ENCODE peak calls at places on chromosome 13, in seven cellular contexts. V, D, J, N, X, A and E are unnamed samples.
A peak's percentile ranks its signal among the peaks of the same experiment; 100 is the strongest.

GRCh38 chr13:23789576-23790346 is 99.4 kb downstream of the MIPEP start:
- DNase-seq in V (no peak), D (no peak), J (no peak), N (no peak), X (no peak), A (no peak), E (no peak)

GRCh38 chr13:91904597-91904996 is 506.2 kb downstream of the GPC5 start:
- DNase-seq in V (no peak), D (no peak), J (no peak), N (no peak), X (no peak), A (no peak), E (no peak)

GRCh38 chr13:98272549-98272948 is 95.5 kb upstream of the RNF113B start:
- DNase-seq in V (no peak), D (peak; percentile 15), J (no peak), N (no peak), X (no peak), A (no peak), E (no peak)

GRCh38 chr13:30493670-30494381 is 28.1 kb upstream of the HMGB1 start:
- DNase-seq in V (no peak), D (no peak), J (no peak), N (no peak), X (no peak), A (no peak), E (no peak)

GRCh38 chr13:40624338-40624737 is 42.1 kb downstream of the FOXO1 start:
- DNase-seq in V (no peak), D (no peak), J (no peak), N (peak; percentile 54), X (no peak), A (no peak), E (peak; percentile 46)

GRCh38 chr13:114118763-114119123 is 13.7 kb downstream of the RASA3 start:
- DNase-seq in V (no peak), D (no peak), J (no peak), N (no peak), X (no peak), A (no peak), E (no peak)

GRCh38 chr13:51499841-51500240 is 47.0 kb upstream of the INTS6 start:
- DNase-seq in V (no peak), D (no peak), J (no peak), N (no peak), X (no peak), A (no peak), E (no peak)

GRCh38 chr13:114034481-114034891 is 60.6 kb upstream of the C13orf46 start:
- DNase-seq in V (no peak), D (no peak), J (no peak), N (no peak), X (no peak), A (no peak), E (no peak)

GRCh38 chr13:49046002-49046401 is 70.3 kb downstream of the FNDC3A start:
- DNase-seq in V (no peak), D (no peak), J (no peak), N (no peak), X (peak; percentile 5), A (no peak), E (no peak)

GRCh38 chr13:71374471-71375041 is 492.4 kb downstream of the DACH1 start:
- DNase-seq in V (no peak), D (no peak), J (no peak), N (no peak), X (no peak), A (no peak), E (no peak)